ENCODE peak calls at places on chromosomes 4 and X, in six cellular contexts. T, B, X, E, A and Q are unnamed samples. For H3K27me3, the result is how much of the 10 kb centered on the place peaks cover.

GRCh38 chr4:19382993-19383392 is 868.7 kb upstream of the SLIT2 start:
- DNase-seq in T (no peak), B (no peak), X (no peak), E (no peak), A (no peak), Q (peak)

GRCh38 chr4:140851032-140851636 is 94.9 kb upstream of the TBC1D9 start:
- DNase-seq in T (peak), B (no peak), X (no peak), E (peak), A (peak), Q (no peak)

GRCh38 chr4:37662861-37663390 is 23.2 kb downstream of the RELL1 start:
- DNase-seq in T (no peak), B (no peak), X (no peak), E (peak), A (no peak), Q (no peak)

GRCh38 chr4:6349896-6350295 is 80.2 kb downstream of the WFS1 start:
- DNase-seq in T (no peak), B (peak), X (peak), E (no peak), A (no peak), Q (no peak)

GRCh38 chrX:40734956-40735317 is 405 bp downstream of the MED14 start:
- DNase-seq in T (peak), B (no peak), X (no peak), E (no peak), A (peak), Q (no peak)

GRCh38 chrX:50858548-50858947 is 44.6 kb upstream of the SHROOM4 start:
- DNase-seq in T (no peak), B (no peak), X (no peak), E (no peak), A (no peak), Q (no peak)

GRCh38 chr4:146342600-146343192 is 128.4 kb downstream of the REELD1 start:
- DNase-seq in T (peak), B (no peak), X (no peak), E (no peak), A (peak), Q (no peak)

GRCh38 chr4:165684177-165684870 is 188.7 kb upstream of the TLL1 start:
- DNase-seq in T (no peak), B (no peak), X (no peak), E (no peak), A (no peak), Q (no peak)

GRCh38 chr4:10701702-10702460 is 17.3 kb upstream of the CLNK start:
- DNase-seq in T (no peak), B (no peak), X (no peak), E (no peak), A (no peak), Q (no peak)

GRCh38 chr4:146520894-146521542 is 722 bp downstream of the SLC10A7 start:
- DNase-seq in T (peak), B (no peak), X (no peak), E (no peak), A (peak), Q (no peak)

GRCh38 chrX:120021927-120022326 is 55.6 kb downstream of the RHOXF2B start:
- DNase-seq in T (no peak), B (no peak), X (no peak), E (no peak), A (no peak), Q (no peak)

GRCh38 chr4:16264798-16265197 is 38.5 kb upstream of the TAPT1 start:
- DNase-seq in T (no peak), B (no peak), X (no peak), E (no peak), A (peak), Q (no peak)

GRCh38 chr4:47462799-47463234 is 685 bp downstream of the COMMD8 start:
- DNase-seq in T (no peak), B (no peak), X (no peak), E (no peak), A (no peak), Q (no peak)

GRCh38 chr4:76251448-76252270 is at the start of gene FAM47E:
- DNase-seq in T (peak), B (peak), X (peak), E (peak), A (peak), Q (no peak)
- TF ChIP-seq CTCF in T (peak), B (peak), X (peak), E (peak), A (peak), Q (no peak)

DNA sequence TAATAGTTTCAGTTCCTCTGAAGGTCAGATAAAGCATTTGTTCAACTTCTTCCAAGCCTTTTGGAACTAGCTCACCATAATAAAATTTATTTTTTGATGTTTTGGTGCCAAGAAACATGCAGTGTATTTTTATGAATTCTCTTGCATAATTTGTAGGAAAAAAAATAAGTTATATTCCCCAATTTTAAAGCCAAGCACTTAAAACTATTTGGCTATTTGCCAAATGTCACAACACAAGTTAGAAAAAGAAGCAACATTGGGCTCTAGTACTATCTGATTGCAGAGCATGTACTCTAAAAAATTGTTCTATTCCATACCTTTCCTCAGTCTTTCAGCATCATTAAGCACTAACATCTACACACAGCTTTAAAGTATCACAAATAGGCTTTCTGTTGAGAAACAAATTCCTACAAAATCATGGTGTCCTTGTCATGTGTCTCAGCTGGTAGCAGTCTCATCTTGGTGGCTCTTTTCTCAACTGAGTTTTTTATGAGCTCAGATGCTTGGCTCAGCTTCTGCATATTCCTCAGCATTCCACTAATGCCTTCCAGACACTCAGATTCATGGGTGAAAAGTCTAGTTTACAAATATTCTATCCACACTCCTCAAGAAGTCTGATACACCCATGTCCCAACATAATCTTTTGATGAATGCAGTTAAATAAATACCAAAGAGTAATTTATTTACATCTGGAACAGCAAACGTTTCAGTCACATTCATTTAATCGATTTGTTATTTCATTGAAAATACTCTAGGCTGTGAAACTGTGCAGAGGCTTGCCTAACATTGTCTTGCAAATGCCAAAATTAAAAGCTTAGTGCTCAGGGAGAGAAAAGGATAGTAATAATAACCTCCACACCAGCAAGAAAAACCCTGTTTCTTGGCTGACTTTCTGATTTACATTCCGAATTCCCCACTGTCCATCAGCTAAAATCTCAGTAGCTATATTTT is 2209.8 kb downstream of the PCDH7 start:
- DNase-seq in T (no peak), B (no peak), X (no peak), E (no peak), A (no peak), Q (peak)
- H3K4me3 ChIP-seq in T (no peak), B (no peak), X (no peak), E (no peak), A (no peak), Q (no peak)

GRCh38 chr4:3483471-3483921 is 20.4 kb downstream of the DOK7 start:
- DNase-seq in T (no peak), B (peak), X (peak), E (no peak), A (no peak), Q (peak)

GRCh38 chr4:3484057-3484973 is 21.2 kb downstream of the DOK7 start:
- DNase-seq in T (peak), B (peak), X (peak), E (no peak), A (peak), Q (no peak)

GRCh38 chr4:3486556-3487270 is 23.6 kb downstream of the DOK7 start:
- DNase-seq in T (no peak), B (no peak), X (no peak), E (no peak), A (no peak), Q (no peak)

GRCh38 chr4:3485882-3486555 is 22.9 kb downstream of the DOK7 start:
- DNase-seq in T (no peak), B (no peak), X (no peak), E (no peak), A (no peak), Q (no peak)

DNA sequence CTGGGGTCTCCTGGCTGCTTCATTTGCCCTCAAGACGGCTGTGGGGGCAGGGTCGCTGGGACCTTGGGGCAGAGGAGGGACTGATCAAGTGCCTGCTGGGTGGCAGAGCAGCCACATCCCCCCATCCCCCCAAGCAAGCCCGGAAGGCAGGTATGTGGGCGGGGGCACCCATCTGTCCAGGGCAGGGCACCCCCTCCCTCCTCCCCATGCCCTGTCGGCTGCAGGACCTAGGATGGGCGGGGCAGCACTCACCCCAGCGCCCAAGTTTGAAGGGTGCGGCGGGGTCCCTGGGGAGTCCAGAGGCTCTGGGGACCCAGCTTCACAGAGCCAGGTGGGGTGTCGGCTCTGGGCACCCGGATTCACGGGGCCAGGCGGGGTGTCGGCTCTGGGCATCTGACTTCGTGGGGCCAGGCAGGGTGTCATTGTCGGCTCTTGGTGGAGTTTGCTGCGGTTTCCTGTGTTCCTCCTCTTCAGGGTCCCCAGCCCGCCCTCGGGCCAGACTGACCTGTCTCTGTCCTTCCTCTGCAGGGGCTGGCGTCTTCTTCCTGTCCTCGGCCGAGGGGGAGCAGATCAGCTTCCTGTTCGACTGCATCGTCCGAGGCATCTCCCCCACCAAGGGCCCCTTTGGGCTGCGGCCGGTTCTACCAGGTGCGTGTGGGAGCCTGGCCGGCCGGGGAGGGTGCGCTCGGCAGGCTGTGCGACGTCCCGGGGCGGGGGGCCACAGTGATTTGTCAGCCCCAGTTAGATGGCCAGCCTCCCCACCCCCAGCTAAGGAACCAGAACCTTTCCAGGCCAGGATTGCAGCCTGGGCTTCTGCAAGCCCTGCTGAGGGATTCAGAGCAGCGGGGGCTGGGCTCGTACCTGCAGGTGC is 22.1 kb downstream of the DOK7 start:
- DNase-seq in T (peak), B (no peak), X (no peak), E (no peak), A (no peak), Q (no peak)
- H3K27me3 ChIP-seq in T (under half), B (half or more), X (under half), E (under half), A (under half), Q (under half)

GRCh38 chrX:153778684-153779101 is 2.1 kb upstream of the SRPK3 start:
- DNase-seq in T (no peak), B (peak), X (peak), E (no peak), A (no peak), Q (no peak)
- TF ChIP-seq CTCF in T (no peak), B (no peak), X (peak), E (peak), A (no peak), Q (peak)

GRCh38 chr4:15202481-15202880 is 200.2 kb downstream of the CPEB2 start:
- DNase-seq in T (no peak), B (no peak), X (no peak), E (no peak), A (peak), Q (no peak)
- H3K4me3 ChIP-seq in T (no peak), B (no peak), X (no peak), E (no peak), A (no peak), Q (no peak)

GRCh38 chrX:115522955-115523354 is 38.0 kb upstream of the PLS3 start:
- DNase-seq in T (no peak), B (no peak), X (no peak), E (no peak), A (no peak), Q (no peak)

GRCh38 chrX:115521717-115522116 is 39.3 kb upstream of the PLS3 start:
- DNase-seq in T (no peak), B (no peak), X (no peak), E (no peak), A (no peak), Q (no peak)

GRCh38 chrX:115518113-115518512 is 42.9 kb upstream of the PLS3 start:
- DNase-seq in T (no peak), B (no peak), X (no peak), E (no peak), A (no peak), Q (no peak)
- H3K27me3 ChIP-seq in T (under half), B (under half), X (under half), E (under half), A (under half), Q (under half)

GRCh38 chrX:56783450-56783831 is 54.4 kb downstream of the NBDY start:
- DNase-seq in T (peak), B (no peak), X (peak), E (peak), A (no peak), Q (no peak)
- TF ChIP-seq CTCF in T (peak), B (no peak), X (peak), E (peak), A (no peak), Q (no peak)

GRCh38 chr4:55634417-55635128 is 1.5 kb downstream of the NMU start:
- DNase-seq in T (no peak), B (no peak), X (no peak), E (no peak), A (no peak), Q (no peak)
- H3K4me3 ChIP-seq in T (no peak), B (no peak), X (no peak), E (peak), A (no peak), Q (no peak)

GRCh38 chr4:1413687-1414479 is 7.6 kb upstream of the NKX1-1 start:
- DNase-seq in T (no peak), B (no peak), X (no peak), E (peak), A (no peak), Q (no peak)
- H3K27me3 ChIP-seq in T (under half), B (half or more), X (under half), E (half or more), A (half or more), Q (under half)